ENCODE peak calls at places on chromosomes 2 and 18, in four cellular contexts. A is GM12891, N is K562, S is GM12878. R is an unnamed sample.

GRCh38 chr2:95277246-95277906 is 3.1 kb downstream of the PROM2 start:
- DNase-seq in A (no peak), N (peak), S (no peak), R (no peak)

GRCh38 chr2:231666171-231667095 is 41.9 kb upstream of the PTMA start:
- DNase-seq in A (no peak), N (peak), S (peak), R (peak)

GRCh38 chr2:242011991-242012764 is 142.6 kb downstream of the RTP5 start:
- DNase-seq in A (no peak), N (no peak), S (no peak), R (peak)

GRCh38 chr18:24987271-24987932 is 364.6 kb downstream of the ZNF521 start:
- DNase-seq in A (no peak), N (no peak), S (no peak), R (no peak)

GRCh38 chr18:79361766-79362522 is 33.8 kb upstream of the NFATC1 start:
- DNase-seq in A (no peak), N (no peak), S (no peak), R (no peak)

GRCh38 chr2:163420604-163421003 is 315.2 kb downstream of the FIGN start:
- DNase-seq in A (no peak), N (no peak), S (no peak), R (no peak)

GRCh38 chr18:49510393-49511115 is 23.5 kb upstream of the C18orf32 start:
- DNase-seq in A (peak), N (peak), S (no peak), R (peak)

GRCh38 chr2:13000644-13001375 is 284.1 kb downstream of the TRIB2 start:
- DNase-seq in A (no peak), N (no peak), S (no peak), R (no peak)

GRCh38 chr2:11750422-11750821 is 4.0 kb downstream of the LPIN1 start:
- DNase-seq in A (no peak), N (no peak), S (peak), R (no peak)

GRCh38 chr2:236117861-236118269 is 50.3 kb downstream of the GBX2 start:
- DNase-seq in A (no peak), N (no peak), S (no peak), R (no peak)

GRCh38 chr2:237685408-237685807 is 58.0 kb downstream of the LRRFIP1 start:
- DNase-seq in A (no peak), N (peak), S (no peak), R (no peak)

GRCh38 chr2:38056216-38056615 is 19.7 kb downstream of the CYP1B1 start:
- DNase-seq in A (no peak), N (no peak), S (no peak), R (no peak)

GRCh38 chr2:206275274-206276160 is 1.1 kb downstream of the ZDBF2 start:
- DNase-seq in A (peak), N (no peak), S (peak), R (peak)

GRCh38 chr2:39379643-39380524 is 57.2 kb downstream of the MAP4K3 start:
- DNase-seq in A (no peak), N (peak), S (peak), R (no peak)

GRCh38 chr2:33210626-33211025 is 263.9 kb downstream of the LTBP1 start:
- DNase-seq in A (no peak), N (no peak), S (no peak), R (no peak)

GRCh38 chr2:177551989-177552413 is 159.4 kb downstream of the AGPS start:
- DNase-seq in A (no peak), N (peak), S (no peak), R (no peak)

GRCh38 chr18:51009071-51009470 is 20.9 kb upstream of the SMAD4 start:
- DNase-seq in A (no peak), N (no peak), S (no peak), R (peak)

GRCh38 chr18:58321986-58322385 is 278.0 kb downstream of the NEDD4L start:
- DNase-seq in A (peak), N (peak), S (no peak), R (peak)

GRCh38 chr2:2229898-2230817 is 100.9 kb downstream of the MYT1L start:
- DNase-seq in A (no peak), N (no peak), S (no peak), R (no peak)

GRCh38 chr18:32677578-32677977 is 95.2 kb downstream of the KLHL14 start:
- DNase-seq in A (no peak), N (no peak), S (no peak), R (no peak)

GRCh38 chr2:217248312-217248935 is 388.6 kb upstream of the TNP1 start:
- DNase-seq in A (peak), N (no peak), S (peak), R (peak)

GRCh38 chr2:217249086-217249485 is 389.2 kb upstream of the TNP1 start:
- DNase-seq in A (no peak), N (no peak), S (no peak), R (no peak)

GRCh38 chr2:217242947-217243346 is 383.1 kb upstream of the TNP1 start:
- DNase-seq in A (no peak), N (no peak), S (no peak), R (no peak)

GRCh38 chr2:217247511-217247910 is 387.6 kb upstream of the TNP1 start:
- DNase-seq in A (no peak), N (no peak), S (no peak), R (no peak)

DNA sequence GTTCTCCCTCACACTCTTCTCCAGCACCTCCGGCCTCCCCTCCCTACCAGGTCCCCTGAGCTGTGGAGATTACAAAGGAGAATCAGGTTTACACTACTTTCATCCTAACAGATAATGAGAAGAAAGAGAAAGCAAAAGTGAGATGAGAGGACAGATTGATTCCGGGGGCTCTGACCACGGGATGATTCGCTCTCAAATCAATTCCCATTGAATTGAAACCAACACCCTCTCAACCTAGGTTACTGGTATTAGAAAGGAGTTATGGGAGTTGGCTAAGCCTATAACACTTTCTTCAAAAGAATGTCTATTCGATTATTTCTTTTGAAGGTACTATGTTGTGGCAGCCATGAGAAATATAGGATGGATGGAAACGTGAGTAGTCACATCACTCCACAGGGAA is 386.2 kb upstream of the TNP1 start:
- DNase-seq in A (no peak), N (no peak), S (no peak), R (no peak)
- TF ChIP-seq SPI1 in A (no peak), N (no peak), S (no peak), R (no peak)

GRCh38 chr2:157087373-157088005 is 170.0 kb upstream of the GALNT5 start:
- DNase-seq in A (no peak), N (no peak), S (no peak), R (no peak)
- TF ChIP-seq SPI1 in A (no peak), N (no peak), S (no peak), R (no peak)

GRCh38 chr18:34773378-34773777 is 63.3 kb downstream of the DTNA start:
- DNase-seq in A (no peak), N (no peak), S (no peak), R (no peak)
- TF ChIP-seq SPI1 in A (no peak), N (no peak), S (no peak), R (no peak)

DNA sequence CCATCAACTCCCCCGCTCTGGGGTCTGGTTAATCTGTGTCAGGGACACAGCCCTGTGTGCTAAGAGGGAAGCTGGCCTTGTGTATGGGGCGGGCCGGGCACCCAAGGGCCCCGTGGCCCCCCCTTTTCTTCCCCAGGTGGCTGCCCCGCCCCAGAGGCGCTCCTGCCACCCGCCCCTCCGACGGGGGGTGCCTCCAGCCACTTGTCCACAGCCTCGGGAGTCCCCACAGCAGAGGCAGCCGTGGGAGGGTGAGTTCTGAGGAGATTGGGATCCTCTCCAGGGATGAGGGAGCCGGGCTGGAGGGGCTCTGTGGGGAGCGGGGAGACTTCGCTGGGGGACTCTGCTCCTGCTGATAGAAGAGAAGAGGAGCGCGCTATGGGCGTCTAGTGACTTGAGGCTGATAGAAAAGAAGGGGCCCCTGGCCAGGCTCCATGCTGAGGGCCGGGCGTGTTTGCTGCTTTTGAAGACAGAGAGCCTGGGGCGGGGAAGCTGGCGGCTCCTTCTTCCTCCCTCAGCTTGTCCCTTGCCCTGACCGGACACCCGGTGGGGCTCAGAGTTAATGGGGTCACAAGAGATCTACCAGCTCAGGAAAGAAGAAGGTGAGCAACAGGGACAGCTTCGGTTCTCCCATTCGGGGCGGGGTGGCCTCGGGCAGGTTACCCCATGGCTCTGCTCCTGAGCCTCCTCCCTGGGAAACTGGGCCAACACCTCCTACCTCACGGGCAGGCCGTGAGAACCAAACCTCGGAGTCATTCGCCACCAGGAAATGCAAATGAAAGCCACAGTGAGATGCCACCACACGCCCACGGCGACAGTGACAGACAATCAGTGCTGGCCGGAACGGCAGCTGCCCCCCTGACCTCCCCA is 89.4 kb upstream of the TAF1B start:
- DNase-seq in A (no peak), N (peak), S (no peak), R (no peak)
- TF ChIP-seq SPI1 in A (no peak), N (no peak), S (no peak), R (no peak)

GRCh38 chr2:239359194-239359912 is 41.5 kb downstream of the HDAC4 start:
- DNase-seq in A (no peak), N (no peak), S (no peak), R (no peak)
- TF ChIP-seq SPI1 in A (no peak), N (no peak), S (no peak), R (no peak)

DNA sequence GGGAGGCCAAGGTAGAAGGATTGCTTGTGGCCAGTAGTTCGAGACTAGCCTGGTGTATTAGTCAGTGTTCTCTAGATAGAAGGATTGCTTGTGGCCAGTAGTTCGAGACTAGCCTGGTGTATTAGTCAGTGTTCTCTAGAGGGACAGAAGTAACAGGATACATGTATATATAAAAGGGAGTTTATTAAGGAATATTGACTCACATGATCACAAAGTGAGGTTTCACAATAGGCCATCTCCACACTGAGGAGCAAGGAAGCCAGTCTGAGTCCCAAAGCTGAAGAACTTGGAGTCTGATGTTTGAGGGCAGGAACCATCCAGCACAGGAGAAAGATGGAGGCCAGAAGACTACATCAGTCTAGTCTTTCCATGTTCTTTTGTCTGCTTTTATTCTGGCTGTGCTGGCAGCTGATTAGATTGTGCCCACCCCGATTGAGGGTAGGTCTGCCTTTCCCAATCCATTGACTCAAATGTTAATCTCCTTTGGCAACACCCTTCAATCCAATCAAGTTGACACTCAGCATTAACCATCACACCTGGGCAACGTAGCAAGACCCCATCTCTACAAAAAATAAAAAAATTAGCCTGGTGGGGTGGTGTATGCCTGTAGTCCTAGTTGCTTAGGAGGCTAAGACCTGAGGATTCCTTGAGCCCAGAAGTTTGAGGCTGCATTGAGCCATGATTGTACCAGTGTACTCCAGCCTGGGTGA is 33.3 kb downstream of the EML4 start:
- DNase-seq in A (no peak), N (no peak), S (no peak), R (no peak)
- TF ChIP-seq SPI1 in A (no peak), N (no peak), S (no peak), R (no peak)

DNA sequence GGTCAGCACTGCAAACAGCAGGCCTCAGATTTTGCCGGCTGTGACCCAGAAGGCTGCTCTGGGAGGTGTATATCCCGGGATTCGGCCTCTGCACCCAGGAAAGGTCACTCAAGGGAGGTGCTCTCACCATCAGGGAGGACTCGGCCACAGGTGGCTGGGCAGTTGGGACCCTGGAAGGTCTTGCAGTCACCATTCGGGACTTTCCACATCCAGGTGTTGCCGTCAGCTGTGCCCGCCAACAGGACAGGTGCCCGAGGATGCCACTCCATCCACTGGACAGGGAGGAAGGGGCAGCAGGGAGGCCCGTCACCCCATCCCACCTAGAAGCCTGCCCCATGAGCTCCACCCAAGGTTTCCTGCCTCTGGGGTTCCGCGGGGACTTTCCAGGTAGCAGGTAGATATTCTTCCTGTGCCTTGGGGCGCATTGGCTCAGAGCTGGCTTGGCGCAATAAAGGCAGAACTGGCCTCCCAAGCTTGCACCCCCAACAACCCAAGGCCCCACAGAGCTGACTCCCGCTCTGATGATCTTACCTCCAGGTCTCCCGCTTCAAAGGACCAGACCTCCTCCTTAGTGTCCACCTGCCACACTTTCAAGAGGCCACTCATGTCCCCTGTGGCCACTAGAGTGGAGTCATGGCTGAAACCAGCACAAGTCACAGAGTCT is 3.5 kb downstream of the AAMP start:
- DNase-seq in A (no peak), N (no peak), S (no peak), R (no peak)
- TF ChIP-seq SPI1 in A (no peak), N (no peak), S (no peak), R (no peak)

DNA sequence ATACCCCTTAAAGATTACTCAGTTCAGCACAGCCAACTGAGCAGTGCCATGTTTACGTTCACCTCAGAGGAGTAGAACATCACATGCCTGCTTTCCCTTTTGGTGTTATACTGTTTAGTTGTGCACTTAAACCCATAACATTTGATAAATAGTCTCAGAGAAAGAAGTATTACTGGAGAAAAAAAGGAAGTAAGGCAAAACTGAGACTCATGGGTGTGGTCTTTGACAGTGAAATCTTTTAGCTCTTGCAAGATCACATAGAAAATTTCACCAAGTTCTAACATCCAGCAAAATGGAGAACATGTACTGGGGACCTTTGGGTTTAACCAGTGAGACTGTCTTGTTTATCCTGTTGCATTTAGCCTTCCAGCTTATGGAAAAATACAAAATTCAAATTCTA is 5.6 kb downstream of the TANK start:
- DNase-seq in A (no peak), N (no peak), S (no peak), R (peak)
- TF ChIP-seq SPI1 in A (no peak), N (no peak), S (no peak), R (no peak)